ENCODE peak calls at places on chromosome 2, in six cellular contexts. Y, U, J, I, M and E are unnamed samples.

GRCh38 chr2:127608061-127609011 is 37.6 kb upstream of the GPR17 start:
- DNase-seq in M (no peak), J (no peak), Y (no peak), I (no peak), U (no peak), E (peak)

GRCh38 chr2:39119732-39120520 is 925 bp downstream of the SOS1 start:
- DNase-seq in I (peak), J (peak), Y (peak), M (peak), U (peak), E (peak)

GRCh38 chr2:14747447-14747846 is 114.9 kb downstream of the LRATD1 start:
- DNase-seq in U (no peak), J (no peak), I (no peak), M (no peak), Y (no peak), E (no peak)

GRCh38 chr2:137828624-137829023 is 135.6 kb upstream of the HNMT start:
- DNase-seq in U (no peak), M (no peak), Y (no peak), J (no peak), I (no peak), E (no peak)

GRCh38 chr2:195486987-195487644 is 169.9 kb upstream of the SLC39A10 start:
- DNase-seq in M (no peak), Y (peak), I (peak), U (peak), J (peak), E (no peak)

GRCh38 chr2:28406276-28407096 is 13.8 kb downstream of the FOSL2 start:
- DNase-seq in I (no peak), U (peak), M (no peak), J (peak), Y (peak), E (peak)

GRCh38 chr2:125455110-125455509 is 1200.8 kb upstream of the GYPC start:
- DNase-seq in Y (no peak), M (no peak), U (no peak), J (peak), I (no peak), E (no peak)

GRCh38 chr2:208006833-208007232 is 18.5 kb downstream of the PLEKHM3 start:
- DNase-seq in J (peak), Y (no peak), I (no peak), U (peak), M (no peak), E (no peak)

GRCh38 chr2:159379181-159379580 is 92.7 kb upstream of the WDSUB1 start:
- DNase-seq in Y (no peak), U (no peak), M (no peak), I (no peak), J (no peak), E (no peak)

GRCh38 chr2:75194184-75194868 is 5.0 kb downstream of the TACR1 start:
- DNase-seq in M (no peak), I (no peak), Y (no peak), U (no peak), J (no peak), E (no peak)

GRCh38 chr2:201072201-201072530 is 365 bp downstream of the NDUFB3 start:
- DNase-seq in U (no peak), M (no peak), J (no peak), Y (no peak), I (no peak), E (no peak)

GRCh38 chr2:37582371-37582770 is 89.1 kb downstream of the CDC42EP3 start:
- DNase-seq in I (no peak), M (no peak), U (no peak), J (no peak), Y (peak), E (no peak)

GRCh38 chr2:62460175-62460574 is 45.8 kb downstream of the TMEM17 start:
- DNase-seq in U (no peak), M (no peak), I (no peak), Y (no peak), J (no peak), E (no peak)

GRCh38 chr2:237421542-237422047 is 7.6 kb upstream of the COL6A3 start:
- DNase-seq in I (peak), M (peak), J (peak), Y (peak), U (peak), E (peak)

GRCh38 chr2:121826036-121826435 is 70.6 kb downstream of the TSN start:
- DNase-seq in I (no peak), J (no peak), M (no peak), U (no peak), Y (no peak), E (no peak)

GRCh38 chr2:2569836-2570235 is 238.8 kb upstream of the MYT1L start:
- DNase-seq in J (no peak), M (no peak), U (no peak), I (no peak), Y (no peak), E (no peak)

GRCh38 chr2:217263796-217264195 is 403.9 kb upstream of the TNP1 start:
- DNase-seq in U (no peak), I (no peak), J (no peak), M (no peak), Y (no peak), E (no peak)

GRCh38 chr2:201542291-201542690 is 90.8 kb downstream of the STRADB start:
- DNase-seq in M (no peak), U (no peak), I (no peak), Y (no peak), J (no peak), E (no peak)

GRCh38 chr2:16665746-16666452 is at the start of gene CYRIA:
- DNase-seq in M (peak), U (peak), Y (no peak), I (no peak), J (peak), E (peak)

GRCh38 chr2:238439093-238439849 is 12.5 kb downstream of the ASB1 start:
- DNase-seq in U (peak), M (no peak), Y (peak), I (peak), J (peak), E (no peak)
- H3K4me3 ChIP-seq in U (no peak), M (no peak), Y (no peak), I (peak), J (peak), E (no peak)

GRCh38 chr2:26184086-26184485 is 11.2 kb downstream of the GAREM2 start:
- DNase-seq in J (no peak), M (no peak), I (no peak), U (no peak), Y (no peak), E (no peak)
- H3K4me3 ChIP-seq in J (peak), M (peak), I (no peak), U (peak), Y (no peak), E (peak)

GRCh38 chr2:88022522-88022921 is 6.2 kb upstream of the RNU2-63P start:
- DNase-seq in U (no peak), I (no peak), J (no peak), M (peak), Y (no peak), E (no peak)

GRCh38 chr2:88018969-88019368 is 2.6 kb upstream of the RNU2-63P start:
- DNase-seq in I (no peak), U (no peak), Y (no peak), M (no peak), J (no peak), E (no peak)

GRCh38 chr2:88019985-88020384 is 3.6 kb upstream of the RNU2-63P start:
- DNase-seq in J (no peak), U (no peak), Y (no peak), M (no peak), I (no peak), E (no peak)

GRCh38 chr2:88016086-88016947 is at the start of gene RNU2-63P:
- DNase-seq in U (peak), M (peak), Y (peak), I (peak), J (peak), E (peak)

GRCh38 chr2:88016948-88017779 is 817 bp upstream of the RNU2-63P start:
- DNase-seq in Y (no peak), I (no peak), J (peak), U (no peak), M (peak), E (peak)
- H3K4me3 ChIP-seq in Y (peak), I (peak), J (peak), U (peak), M (peak), E (peak)

GRCh38 chr2:117833911-117834310 is 19.4 kb downstream of the DDX18 start:
- DNase-seq in I (no peak), Y (no peak), U (no peak), J (no peak), M (no peak), E (no peak)

GRCh38 chr2:117832332-117832731 is 17.8 kb downstream of the DDX18 start:
- DNase-seq in Y (no peak), U (no peak), J (no peak), M (no peak), I (no peak), E (no peak)

GRCh38 chr2:117834992-117835391 is 20.5 kb downstream of the DDX18 start:
- DNase-seq in J (no peak), I (no peak), Y (no peak), U (no peak), M (no peak), E (no peak)

GRCh38 chr2:117832905-117833613 is 18.6 kb downstream of the DDX18 start:
- DNase-seq in M (no peak), Y (peak), U (peak), I (peak), J (peak), E (no peak)

DNA sequence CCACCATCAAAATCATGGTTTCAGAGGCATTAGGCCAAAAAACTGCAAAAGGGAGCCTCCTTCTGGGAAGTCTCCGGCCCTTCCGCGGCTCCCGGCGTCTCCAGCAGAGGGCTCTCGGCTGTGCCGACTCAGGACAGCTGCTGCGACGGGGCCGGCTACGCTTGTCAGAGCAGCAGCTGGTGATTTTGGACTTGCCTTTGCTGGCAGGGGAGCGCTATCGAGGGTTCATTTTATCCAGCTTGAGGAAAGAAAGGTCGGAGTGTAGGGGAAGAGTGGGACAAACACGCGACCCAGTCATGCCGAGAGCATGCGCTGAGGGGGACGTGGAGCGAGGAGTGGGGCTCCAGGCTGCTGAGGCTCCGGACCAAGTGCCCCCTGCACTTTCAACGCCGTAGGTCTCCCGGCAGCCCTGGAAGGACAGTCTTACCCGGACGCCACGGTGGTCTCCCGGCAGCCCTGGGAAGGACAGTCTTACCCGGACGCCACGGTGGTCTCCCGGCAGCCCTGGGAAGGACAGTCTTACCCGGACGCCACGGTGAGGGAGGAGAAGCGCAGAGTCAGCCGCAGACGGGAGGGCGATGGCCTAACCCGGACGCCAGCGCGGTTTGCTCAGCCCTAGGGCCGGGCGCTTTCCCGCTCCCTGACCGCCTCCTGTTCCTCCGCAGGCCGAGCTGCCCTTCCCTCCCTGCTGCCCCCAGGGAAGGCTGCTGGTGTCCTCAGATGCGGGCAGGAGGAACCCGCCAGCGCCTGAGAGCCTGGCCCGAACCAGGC is 21.7 kb downstream of the DDX18 start:
- DNase-seq in I (peak), M (peak), U (peak), Y (peak), J (peak), E (peak)
- H3K4me3 ChIP-seq in I (no peak), M (peak), U (peak), Y (peak), J (peak), E (peak)

DNA sequence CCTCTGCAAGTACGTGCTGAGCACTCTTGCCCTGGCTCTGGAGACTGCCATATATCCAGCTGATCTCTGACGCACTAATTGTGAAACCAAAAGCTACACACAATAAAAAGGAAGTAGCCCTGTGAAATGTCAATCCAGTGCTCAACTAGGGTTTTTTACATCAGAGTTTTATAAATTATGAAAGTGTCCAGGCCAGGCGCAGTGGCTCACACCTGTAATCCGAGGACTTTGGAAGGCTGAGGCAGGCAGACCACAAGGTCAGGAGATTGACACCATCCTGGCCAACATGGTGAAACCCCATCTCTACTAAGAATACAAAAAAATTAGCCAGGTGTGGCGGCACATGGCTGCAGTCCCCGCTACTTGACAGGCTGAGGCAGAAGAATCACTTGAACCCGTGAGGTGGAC is 24.5 kb upstream of the PEX13 start:
- DNase-seq in U (no peak), J (no peak), M (no peak), Y (no peak), I (no peak), E (no peak)
- H3K4me3 ChIP-seq in U (no peak), J (no peak), M (no peak), Y (no peak), I (no peak), E (no peak)

GRCh38 chr2:173354601-173355131 is at the start of gene CDCA7:
- DNase-seq in M (peak), U (peak), Y (peak), I (peak), J (peak), E (peak)

GRCh38 chr2:173354073-173354600 is 535 bp upstream of the CDCA7 start:
- DNase-seq in M (no peak), Y (no peak), I (no peak), U (no peak), J (no peak), E (no peak)

GRCh38 chr2:173357351-173357750 is 2.7 kb downstream of the CDCA7 start:
- DNase-seq in Y (no peak), M (no peak), I (no peak), J (no peak), U (no peak), E (no peak)

GRCh38 chr2:173355132-173355865 is 627 bp downstream of the CDCA7 start:
- DNase-seq in U (peak), Y (peak), I (peak), J (peak), M (peak), E (peak)

DNA sequence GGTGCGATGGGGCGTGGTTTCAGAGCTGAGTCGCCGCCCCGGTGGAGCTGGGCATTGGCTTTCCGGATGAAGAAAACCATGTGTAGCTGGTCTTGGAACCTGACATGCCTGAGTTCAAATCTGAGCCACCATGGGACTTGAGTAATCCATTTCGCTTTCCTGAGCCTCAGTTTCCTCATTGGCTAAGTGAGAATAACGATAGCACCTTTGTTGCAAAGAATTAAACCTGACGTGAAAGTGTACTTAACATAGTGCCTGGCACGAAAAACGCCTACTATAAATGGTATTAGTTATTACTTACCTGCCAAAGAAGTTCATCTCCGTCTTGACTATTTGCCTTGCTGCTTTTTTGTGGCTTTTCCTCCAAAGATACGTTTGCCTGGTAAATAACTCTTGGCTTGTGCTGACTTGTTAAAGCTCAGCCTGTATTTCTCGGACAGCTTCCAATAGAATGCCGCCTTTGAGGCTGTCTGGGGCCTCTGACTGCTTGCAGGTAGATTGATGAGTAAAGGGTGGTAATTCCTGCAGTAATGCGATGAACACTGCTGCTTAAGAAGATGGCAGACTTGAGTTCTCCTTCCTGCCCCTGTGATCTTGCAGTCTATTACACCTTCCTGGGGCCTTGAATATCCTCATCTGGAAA is 1.3 kb downstream of the CDCA7 start:
- DNase-seq in M (no peak), Y (peak), U (no peak), I (no peak), J (peak), E (no peak)
- H3K4me3 ChIP-seq in M (peak), Y (peak), U (peak), I (peak), J (peak), E (peak)

GRCh38 chr2:231527955-231528635 is 2.1 kb downstream of the NMUR1 start:
- DNase-seq in J (no peak), I (no peak), M (no peak), U (no peak), Y (no peak), E (no peak)

GRCh38 chr2:231531408-231532188 is 1.4 kb upstream of the NMUR1 start:
- DNase-seq in I (no peak), J (no peak), Y (no peak), M (no peak), U (no peak), E (no peak)

GRCh38 chr2:231528636-231529030 is 1.6 kb downstream of the NMUR1 start:
- DNase-seq in I (no peak), J (no peak), M (no peak), U (no peak), Y (no peak), E (no peak)

GRCh38 chr2:231532189-231533035 is 2.2 kb upstream of the NMUR1 start:
- DNase-seq in I (no peak), U (no peak), Y (no peak), J (no peak), M (no peak), E (no peak)

GRCh38 chr2:231530099-231531085 is at the start of gene NMUR1:
- DNase-seq in J (peak), U (no peak), Y (no peak), M (peak), I (peak), E (peak)
- H3K4me3 ChIP-seq in J (no peak), U (no peak), Y (no peak), M (peak), I (peak), E (peak)

DNA sequence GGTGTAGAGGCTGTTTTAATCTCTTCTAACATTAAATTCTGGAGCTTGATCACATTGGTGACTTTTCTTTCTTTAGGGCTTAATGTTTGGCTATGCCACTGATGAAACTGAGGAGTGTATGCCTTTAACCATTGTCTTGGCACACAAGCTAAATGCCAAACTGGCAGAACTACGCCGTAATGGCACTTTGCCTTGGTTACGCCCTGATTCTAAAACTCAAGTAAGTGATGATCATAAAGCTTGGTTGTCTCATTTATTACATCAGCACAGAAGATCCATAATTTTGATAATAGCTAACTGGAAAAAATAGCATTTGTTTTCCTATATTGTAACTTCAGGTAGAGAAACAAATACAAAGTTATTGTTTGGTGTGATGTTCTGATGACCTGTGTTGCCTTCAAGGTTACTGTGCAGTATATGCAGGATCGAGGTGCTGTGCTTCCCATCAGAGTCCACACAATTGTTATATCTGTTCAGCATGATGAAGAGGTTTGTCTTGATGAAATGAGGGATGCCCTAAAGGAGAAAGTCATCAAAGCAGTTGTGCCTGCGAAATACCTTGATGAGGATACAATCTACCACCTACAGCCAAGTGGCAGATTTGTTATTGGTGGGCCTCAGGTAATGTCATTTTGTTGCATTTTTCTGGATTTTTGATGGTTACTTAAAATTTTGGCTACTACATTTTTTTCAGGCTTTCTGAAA is 2.9 kb downstream of the MAT2A start:
- DNase-seq in I (no peak), M (no peak), Y (no peak), J (no peak), U (no peak), E (no peak)
- H3K4me3 ChIP-seq in I (peak), M (peak), Y (peak), J (peak), U (peak), E (peak)